ENCODE peak calls at places on chromosome 17, in six cellular contexts. K, M, F, C, E and D are unnamed samples.

GRCh38 chr17:59666235-59666634 is 41.0 kb downstream of the PTRH2 start:
- DNase-seq in K (no peak), M (no peak), F (no peak), C (no peak), E (no peak), D (no peak)

GRCh38 chr17:46727572-46728348 is 90.7 kb downstream of the WNT3 start:
- DNase-seq in K (peak), M (no peak), F (no peak), C (no peak), E (no peak), D (no peak)

GRCh38 chr17:38750044-38750311 is 1.8 kb upstream of the PCGF2 start:
- DNase-seq in K (no peak), M (no peak), F (no peak), C (no peak), E (no peak), D (no peak)

GRCh38 chr17:411416-412120 is 59.0 kb upstream of the RPH3AL start:
- DNase-seq in K (no peak), M (no peak), F (no peak), C (no peak), E (no peak), D (no peak)

GRCh38 chr17:81097134-81097942 is 62.4 kb downstream of the BAIAP2 start:
- DNase-seq in K (peak), M (peak), F (peak), C (peak), E (peak), D (peak)

GRCh38 chr17:30235386-30236296 is at the start of gene SLC6A4:
- DNase-seq in K (no peak), M (no peak), F (no peak), C (no peak), E (no peak), D (no peak)

GRCh38 chr17:30788918-30789317 is 35.6 kb downstream of the CRLF3 start:
- DNase-seq in K (peak), M (no peak), F (no peak), C (no peak), E (no peak), D (no peak)

GRCh38 chr17:71035226-71035625 is 865.9 kb downstream of the KCNJ2 start:
- DNase-seq in K (no peak), M (no peak), F (no peak), C (no peak), E (no peak), D (no peak)

GRCh38 chr17:77836557-77837041 is 121.9 kb upstream of the TNRC6C start:
- DNase-seq in K (peak), M (no peak), F (no peak), C (no peak), E (no peak), D (no peak)

GRCh38 chr17:836154-836553 is 54.0 kb downstream of the MRM3 start:
- DNase-seq in K (no peak), M (no peak), F (no peak), C (no peak), E (no peak), D (no peak)

GRCh38 chr17:16937431-16937830 is 34.5 kb downstream of the TNFRSF13B start:
- DNase-seq in K (no peak), M (no peak), F (no peak), C (no peak), E (no peak), D (no peak)

GRCh38 chr17:71171270-71171669 is 949.5 kb upstream of the SOX9 start:
- DNase-seq in K (no peak), M (no peak), F (no peak), C (no peak), E (no peak), D (no peak)

GRCh38 chr17:2106308-2106707 is 51.4 kb downstream of the HIC1 start:
- DNase-seq in K (no peak), M (no peak), F (no peak), C (no peak), E (no peak), D (no peak)

GRCh38 chr17:40417609-40418427 is at the start of gene TOP2A:
- DNase-seq in K (peak), M (peak), F (peak), C (peak), E (peak), D (peak)

GRCh38 chr17:38815576-38816193 is 9.4 kb downstream of the CWC25 start:
- DNase-seq in K (peak), M (no peak), F (no peak), C (no peak), E (no peak), D (no peak)

GRCh38 chr17:75652934-75653549 is 13.9 kb downstream of the RECQL5 start:
- DNase-seq in K (peak), M (no peak), F (no peak), C (no peak), E (no peak), D (no peak)

GRCh38 chr17:49180998-49181635 is 29.3 kb downstream of the GNGT2 start:
- DNase-seq in K (no peak), M (no peak), F (no peak), C (no peak), E (no peak), D (no peak)

GRCh38 chr17:8800656-8801055 is 1.5 kb upstream of the MFSD6L start:
- DNase-seq in K (no peak), M (no peak), F (no peak), C (no peak), E (no peak), D (no peak)

GRCh38 chr17:82907797-82908261 is 68.0 kb upstream of the ZNF750 start:
- DNase-seq in K (no peak), M (no peak), F (no peak), C (no peak), E (no peak), D (no peak)

GRCh38 chr17:70073799-70074198 is 1.2 kb upstream of the KCNJ16 start:
- DNase-seq in K (no peak), M (no peak), F (no peak), C (no peak), E (no peak), D (no peak)

GRCh38 chr17:7750321-7750821 is 32.8 kb downstream of the DNAH2 start:
- DNase-seq in K (peak), M (no peak), F (no peak), C (no peak), E (no peak), D (no peak)

GRCh38 chr17:17186051-17186450 is 20.1 kb downstream of the PLD6 start:
- DNase-seq in K (peak), M (no peak), F (no peak), C (no peak), E (no peak), D (no peak)

GRCh38 chr17:37506678-37507077 is 17.0 kb downstream of the DUSP14 start:
- DNase-seq in K (peak), M (no peak), F (peak), C (no peak), E (no peak), D (no peak)

GRCh38 chr17:49365667-49366066 is 3.6 kb upstream of the ZNF652 start:
- DNase-seq in K (no peak), M (no peak), F (no peak), C (peak), E (no peak), D (peak)

GRCh38 chr17:51240275-51240674 is 19.6 kb downstream of the MBTD1 start:
- DNase-seq in K (no peak), M (no peak), F (no peak), C (no peak), E (no peak), D (no peak)

GRCh38 chr17:32517982-32518381 is 31.2 kb downstream of the CDK5R1 start:
- DNase-seq in K (no peak), M (no peak), F (no peak), C (no peak), E (no peak), D (no peak)

GRCh38 chr17:56026894-56027293 is 126.4 kb upstream of the ANKFN1 start:
- DNase-seq in K (no peak), M (no peak), F (no peak), C (no peak), E (no peak), D (no peak)

GRCh38 chr17:32443827-32444300 is 446 bp upstream of the PSMD11 start:
- DNase-seq in K (no peak), M (no peak), F (no peak), C (no peak), E (no peak), D (no peak)

GRCh38 chr17:50173335-50173941 is 7.6 kb downstream of the SGCA start:
- DNase-seq in K (peak), M (no peak), F (no peak), C (peak), E (no peak), D (no peak)

GRCh38 chr17:74361613-74362391 is at the start of gene BTBD17:
- DNase-seq in K (no peak), M (peak), F (peak), C (peak), E (peak), D (peak)

GRCh38 chr17:61314368-61315078 is 85.1 kb upstream of the TBX2 start:
- DNase-seq in K (peak), M (peak), F (no peak), C (peak), E (no peak), D (peak)

GRCh38 chr17:34259151-34259550 is 4.1 kb downstream of the CCL2 start:
- DNase-seq in K (peak), M (no peak), F (no peak), C (no peak), E (no peak), D (no peak)

GRCh38 chr17:45104029-45104428 is 28.3 kb downstream of the PLCD3 start:
- DNase-seq in K (no peak), M (no peak), F (no peak), C (no peak), E (no peak), D (no peak)
- H3K27ac ChIP-seq in K (no peak), M (no peak), F (no peak), C (peak), E (no peak), D (no peak)

DNA sequence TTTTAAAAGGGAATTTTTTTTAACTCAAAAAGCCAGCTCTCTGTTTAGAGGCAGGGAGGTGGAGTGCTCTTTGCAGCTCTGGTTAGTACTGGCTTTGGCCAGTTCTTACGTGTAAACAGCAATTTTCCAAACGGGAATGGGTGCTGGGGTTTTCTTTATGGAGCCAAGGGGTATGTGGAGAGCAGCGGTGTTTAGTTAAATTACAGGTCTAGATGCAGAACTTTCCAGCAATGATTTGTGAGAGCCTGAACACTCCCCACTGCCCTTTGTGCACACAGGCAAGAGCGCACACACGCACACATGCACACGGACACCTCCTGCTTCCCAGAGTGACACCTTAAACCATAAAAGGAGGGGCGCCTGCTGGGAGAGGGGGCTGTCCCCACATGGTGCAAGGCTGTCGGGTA is 140.2 kb downstream of the MSI2 start:
- DNase-seq in K (no peak), M (no peak), F (no peak), C (no peak), E (no peak), D (no peak)
- H3K27ac ChIP-seq in K (no peak), M (no peak), F (peak), C (no peak), E (no peak), D (no peak)

DNA sequence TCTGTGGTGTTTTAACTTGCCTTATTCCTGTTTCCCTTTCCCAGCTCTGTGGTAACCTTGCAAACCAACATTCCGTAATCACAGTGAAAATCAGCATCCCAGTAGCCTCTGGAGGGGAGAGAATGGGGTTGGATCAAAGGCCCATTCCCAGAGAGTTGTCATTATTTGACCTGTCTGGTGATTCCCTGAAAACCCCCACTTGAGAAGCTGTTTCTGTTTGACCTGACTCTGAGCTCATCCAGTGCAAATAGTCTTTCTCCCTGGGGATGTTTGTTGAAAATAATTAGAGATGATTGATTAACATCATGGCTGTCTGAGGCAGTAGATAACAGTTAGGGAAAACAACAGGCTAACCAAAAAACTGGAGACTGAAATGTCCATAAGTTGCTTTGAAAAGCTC is 3.0 kb downstream of the CACNG1 start:
- DNase-seq in K (no peak), M (no peak), F (no peak), C (no peak), E (no peak), D (no peak)
- H3K27ac ChIP-seq in K (no peak), M (no peak), F (no peak), C (no peak), E (no peak), D (no peak)

GRCh38 chr17:6666077-6666521 is 14.5 kb downstream of the C17orf100 start:
- DNase-seq in K (peak), M (peak), F (peak), C (peak), E (peak), D (no peak)
- H3K27ac ChIP-seq in K (no peak), M (no peak), F (no peak), C (no peak), E (no peak), D (no peak)

DNA sequence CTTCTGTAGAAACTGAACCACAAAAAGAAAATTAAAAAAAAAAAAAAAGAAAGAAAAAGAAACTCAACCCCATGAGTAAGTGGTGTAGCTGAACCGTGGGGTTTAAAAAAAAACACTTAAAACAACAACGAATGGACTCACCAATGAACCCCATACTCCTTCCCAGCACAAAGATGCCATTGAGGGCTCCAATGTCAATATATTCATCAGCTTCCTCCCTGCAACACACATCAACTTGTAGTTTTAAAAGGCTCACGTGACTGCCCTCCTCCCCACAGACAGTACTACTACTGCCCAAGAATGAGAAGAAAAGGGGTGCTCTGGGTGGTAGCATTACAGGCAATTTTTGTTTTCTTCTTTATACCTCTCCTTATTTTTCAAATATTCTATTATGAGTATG is 3.3 kb upstream of the KLHL11 start:
- DNase-seq in K (no peak), M (no peak), F (no peak), C (no peak), E (no peak), D (no peak)
- H3K27ac ChIP-seq in K (no peak), M (no peak), F (no peak), C (no peak), E (no peak), D (no peak)

GRCh38 chr17:47851764-47852112 is 775 bp upstream of the SP6 start:
- DNase-seq in K (no peak), M (no peak), F (no peak), C (no peak), E (no peak), D (no peak)

GRCh38 chr17:47853616-47854015 is 2.7 kb upstream of the SP6 start:
- DNase-seq in K (no peak), M (no peak), F (no peak), C (no peak), E (no peak), D (no peak)

GRCh38 chr17:47852113-47852949 is 1.4 kb upstream of the SP6 start:
- DNase-seq in K (no peak), M (no peak), F (no peak), C (no peak), E (no peak), D (no peak)

GRCh38 chr17:47850373-47850691 is 631 bp downstream of the SP6 start:
- DNase-seq in K (no peak), M (no peak), F (no peak), C (no peak), E (no peak), D (no peak)

DNA sequence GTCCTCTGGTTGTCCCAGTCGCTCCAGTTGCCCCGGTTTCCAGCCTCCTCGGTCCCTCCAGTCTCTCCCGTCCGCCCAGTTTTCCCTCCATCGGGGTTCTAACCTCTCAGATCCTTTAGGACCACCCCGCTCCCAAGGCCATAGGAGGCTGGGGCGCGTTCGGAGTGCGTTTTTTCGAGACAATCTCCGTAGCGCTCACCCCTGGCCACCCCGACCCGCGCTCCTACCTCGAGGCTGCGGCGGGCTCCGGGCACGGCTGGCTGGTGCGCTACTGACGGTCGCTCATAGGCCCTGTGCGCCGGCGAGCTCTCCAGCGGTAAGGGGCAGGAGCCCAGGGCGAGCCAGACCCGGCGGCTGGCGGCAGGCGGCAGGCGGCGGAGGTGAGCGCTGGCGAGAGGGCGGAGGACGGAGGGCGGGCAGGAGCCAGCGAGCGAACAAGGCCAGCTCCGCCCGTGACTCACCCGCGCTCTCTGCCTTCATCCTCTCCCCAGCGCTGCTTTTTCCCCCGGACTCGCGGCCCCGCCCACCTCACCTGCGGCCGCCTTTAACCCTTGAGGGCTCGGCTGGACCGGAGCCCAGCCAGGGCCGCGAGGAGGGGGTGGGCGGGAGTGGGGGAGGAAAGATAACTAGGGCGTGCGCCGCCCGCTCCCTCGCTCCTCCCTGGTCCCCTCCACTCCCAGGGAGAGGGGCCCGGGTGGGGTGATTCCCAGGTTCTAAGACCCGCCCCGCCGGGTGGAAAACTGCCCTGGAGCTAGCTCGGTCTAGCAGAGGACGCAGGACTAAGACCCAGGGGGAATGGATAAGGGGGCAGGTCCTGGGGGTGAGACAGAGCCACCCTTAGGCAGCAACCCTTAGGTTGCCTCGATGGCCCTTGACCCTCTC is at the start of gene SP6:
- DNase-seq in K (peak), M (no peak), F (no peak), C (peak), E (peak), D (peak)
- H3K27ac ChIP-seq in K (no peak), M (no peak), F (no peak), C (no peak), E (no peak), D (no peak)